ENCODE peak calls at places on chromosomes 4 and X, in five cellular contexts. Z is glutamatergic neuron, G is tibial nerve, T is esophagus squamous epithelium, U is progenitor cell of endocrine pancreas. H is an unnamed sample.

GRCh38 chr4:37982736-37983135 is 22.5 kb downstream of the PTTG2 start:
- DNase-seq in T (no peak), U (no peak), Z (no peak), G (no peak), H (no peak)

GRCh38 chrX:87167841-87168240 is 349.8 kb upstream of the KLHL4 start:
- DNase-seq in Z (no peak), U (no peak), T (no peak), G (no peak), H (no peak)

GRCh38 chrX:38754102-38754790 is 47.0 kb upstream of the MID1IP1 start:
- DNase-seq in U (no peak), Z (peak), T (no peak), G (peak), H (peak)

GRCh38 chr4:1212546-1213335 is 36.2 kb downstream of the CTBP1 start:
- DNase-seq in Z (no peak), G (no peak), U (no peak), T (no peak), H (no peak)

GRCh38 chrX:80807606-80808159 is 2.0 kb downstream of the BRWD3 start:
- DNase-seq in U (no peak), T (no peak), Z (no peak), G (no peak), H (no peak)

GRCh38 chr4:28508649-28509048 is 1648.0 kb downstream of the STIM2 start:
- DNase-seq in Z (no peak), T (no peak), U (no peak), G (no peak), H (no peak)

GRCh38 chrX:153468008-153468580 is 2.3 kb downstream of the HAUS7 start:
- DNase-seq in Z (no peak), T (no peak), U (no peak), G (no peak), H (no peak)

GRCh38 chrX:111492085-111492484 is 19.4 kb upstream of the SERTM2 start:
- DNase-seq in Z (no peak), T (no peak), G (no peak), U (no peak), H (no peak)

GRCh38 chr4:25299476-25300203 is 12.9 kb upstream of the ZCCHC4 start:
- DNase-seq in Z (no peak), T (no peak), G (no peak), U (peak), H (no peak)

GRCh38 chrX:149006235-149006634 is 498.9 kb downstream of the IDS start:
- DNase-seq in T (no peak), Z (no peak), G (no peak), U (no peak), H (no peak)

GRCh38 chr4:94068712-94069111 is 139.0 kb upstream of the SMARCAD1 start:
- DNase-seq in Z (no peak), G (no peak), U (no peak), T (no peak), H (no peak)

GRCh38 chr4:56106180-56106579 is 157.4 kb downstream of the CEP135 start:
- DNase-seq in G (no peak), Z (no peak), T (no peak), U (no peak), H (no peak)

GRCh38 chr4:152572417-152573086 is 36.7 kb upstream of the FBXW7 start:
- DNase-seq in T (no peak), U (no peak), G (no peak), Z (no peak), H (no peak)

GRCh38 chr4:54541426-54542118 is 116.2 kb upstream of the KIT start:
- DNase-seq in G (no peak), Z (no peak), U (no peak), T (no peak), H (no peak)

GRCh38 chrX:106731590-106731989 is 5.1 kb downstream of the RNF128 start:
- DNase-seq in Z (no peak), T (no peak), G (no peak), U (no peak), H (no peak)

GRCh38 chr4:189124149-189124758 is 816.4 kb upstream of the FRG1 start:
- DNase-seq in U (no peak), Z (peak), G (peak), T (no peak), H (peak)

GRCh38 chrX:3442685-3443084 is 96.2 kb upstream of the MXRA5 start:
- DNase-seq in G (no peak), U (no peak), Z (no peak), T (no peak), H (no peak)

GRCh38 chr4:158895797-158896442 is 127.1 kb downstream of the FNIP2 start:
- DNase-seq in T (no peak), Z (no peak), G (no peak), U (no peak), H (no peak)

GRCh38 chr4:173782660-173783059 is 252.6 kb upstream of the HAND2 start:
- DNase-seq in G (no peak), U (no peak), T (no peak), Z (no peak), H (no peak)

GRCh38 chr4:1554876-1555265 is 129.2 kb downstream of the FAM53A start:
- DNase-seq in G (no peak), U (no peak), T (no peak), Z (no peak), H (no peak)

GRCh38 chr4:119854364-119854763 is 212.3 kb downstream of the MAD2L1 start:
- DNase-seq in G (no peak), Z (no peak), T (no peak), U (no peak), H (no peak)

GRCh38 chr4:20623936-20624335 is 76.3 kb upstream of the PACRGL start:
- DNase-seq in G (no peak), U (no peak), T (no peak), Z (no peak), H (no peak)

GRCh38 chr4:151649461-151649860 is 111.3 kb downstream of the GATB start:
- DNase-seq in Z (no peak), T (no peak), U (no peak), G (no peak), H (no peak)

GRCh38 chr4:104457308-104457981 is 37.2 kb downstream of the CXXC4 start:
- DNase-seq in Z (no peak), T (no peak), G (no peak), U (no peak), H (no peak)

GRCh38 chrX:50073601-50074000 is 127.2 kb downstream of the AKAP4 start:
- DNase-seq in G (no peak), T (no peak), Z (no peak), U (no peak), H (no peak)

GRCh38 chr4:151801547-151802516 is 41.0 kb upstream of the GATB start:
- DNase-seq in T (no peak), G (peak), U (no peak), Z (peak), H (peak)

GRCh38 chr4:56979674-56980073 is 978 bp downstream of the POLR2B start:
- DNase-seq in T (no peak), G (no peak), U (no peak), Z (peak), H (peak)

GRCh38 chr4:26273308-26273980 is 47.4 kb upstream of the RBPJ start:
- DNase-seq in G (peak), Z (no peak), U (no peak), T (no peak), H (peak)

GRCh38 chr4:121449416-121449815 is 68.6 kb upstream of the QRFPR start:
- DNase-seq in G (no peak), T (no peak), U (no peak), Z (no peak), H (no peak)

GRCh38 chrX:38426785-38427184 is 74.4 kb downstream of the OTC start:
- DNase-seq in G (no peak), T (no peak), U (no peak), Z (no peak), H (no peak)

GRCh38 chrX:53882331-53882730 is 161.9 kb downstream of the PHF8 start:
- DNase-seq in U (no peak), Z (no peak), G (no peak), T (no peak), H (no peak)

GRCh38 chr4:157225096-157225495 is 4.6 kb downstream of the GRIA2 start:
- DNase-seq in G (no peak), T (no peak), U (no peak), Z (no peak), H (no peak)

GRCh38 chrX:118182050-118182449 is 65.4 kb upstream of the KLHL13 start:
- DNase-seq in Z (no peak), U (no peak), T (no peak), G (no peak), H (no peak)

GRCh38 chr4:26028133-26028792 is 114.2 kb downstream of the SMIM20 start:
- DNase-seq in Z (no peak), T (no peak), U (no peak), G (no peak), H (no peak)

GRCh38 chrX:100680756-100681155 is 36.8 kb downstream of the SRPX2 start:
- DNase-seq in G (no peak), U (no peak), T (no peak), Z (no peak), H (no peak)

GRCh38 chr4:106670911-106671310 is 302.3 kb upstream of the GIMD1 start:
- DNase-seq in U (no peak), G (no peak), T (no peak), Z (no peak), H (no peak)

GRCh38 chr4:168710353-168710946 is 213.6 kb downstream of the PALLD start:
- DNase-seq in T (no peak), G (peak), U (no peak), Z (no peak), H (no peak)

GRCh38 chr4:97152159-97152558 is 991.1 kb downstream of the STPG2 start:
- DNase-seq in Z (no peak), U (no peak), G (no peak), T (no peak), H (no peak)

GRCh38 chr4:97150966-97151365 is 992.3 kb downstream of the STPG2 start:
- DNase-seq in U (no peak), G (no peak), T (no peak), Z (no peak), H (no peak)

DNA sequence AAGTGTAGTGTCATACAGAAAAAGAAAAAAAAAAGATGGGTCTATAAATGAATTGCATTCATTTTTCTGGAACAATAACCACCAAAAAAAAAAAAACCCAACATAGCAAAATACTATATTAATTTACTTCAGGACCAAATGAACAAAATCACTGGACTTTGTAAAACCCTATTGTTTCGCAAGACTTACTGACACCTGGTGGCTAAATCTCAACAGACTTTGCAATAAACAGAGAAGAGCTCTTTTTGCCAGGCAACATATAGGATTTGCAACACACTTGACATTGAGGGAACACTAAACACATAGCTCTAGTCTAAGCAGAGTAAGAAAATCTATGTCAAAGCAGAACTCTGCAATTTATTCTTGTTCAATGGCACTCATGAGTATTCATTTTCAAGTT is 990.2 kb downstream of the STPG2 start:
- DNase-seq in Z (no peak), G (no peak), T (no peak), U (no peak), H (peak)
- TF ChIP-seq CTCF in Z (no peak), G (no peak), T (no peak), U (peak), H (peak)

DNA sequence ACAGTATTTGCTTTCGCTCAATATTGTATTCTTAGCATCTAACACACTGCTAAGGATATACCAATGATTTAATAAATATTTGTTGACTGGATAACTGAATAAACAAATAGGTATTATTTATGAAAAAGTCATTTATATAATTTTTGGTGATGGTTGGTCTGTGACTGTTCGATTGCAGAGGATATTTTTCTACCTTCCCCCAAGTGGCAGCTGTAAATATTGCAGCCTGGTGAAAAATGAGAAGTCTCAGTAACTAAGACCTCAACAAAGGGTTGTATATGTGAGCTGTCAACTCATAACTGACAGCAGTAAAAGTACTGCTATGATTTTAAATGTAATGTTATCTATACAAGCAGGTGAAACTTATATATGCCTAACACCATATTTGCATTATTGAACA is 36.0 kb downstream of the HTR2C start:
- DNase-seq in T (no peak), Z (no peak), G (peak), U (no peak), H (peak)
- TF ChIP-seq CTCF in T (peak), Z (peak), G (peak), U (peak), H (peak)

DNA sequence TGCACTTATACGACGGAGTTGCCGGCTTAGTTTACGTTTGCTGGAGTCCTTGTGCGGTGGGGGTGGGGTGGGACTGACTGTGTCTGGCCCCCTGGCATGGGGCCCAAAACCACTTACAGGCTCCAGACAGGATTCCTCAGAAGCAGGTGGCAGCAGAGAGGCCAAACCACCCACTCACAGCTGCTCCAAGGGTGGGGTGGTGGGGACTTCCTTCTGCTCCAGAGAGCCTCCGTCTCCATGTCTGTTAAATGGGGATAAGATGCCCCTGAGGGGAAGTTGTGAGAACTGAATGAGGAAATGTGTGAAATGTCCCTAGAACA is 36.7 kb downstream of the PSAPL1 start:
- DNase-seq in G (no peak), U (no peak), T (no peak), Z (no peak), H (no peak)
- TF ChIP-seq CTCF in G (no peak), U (no peak), T (no peak), Z (no peak), H (no peak)

GRCh38 chr4:128303986-128304385 is 16.4 kb upstream of the PGRMC2 start:
- DNase-seq in Z (no peak), T (no peak), G (no peak), U (no peak), H (no peak)
- TF ChIP-seq CTCF in Z (no peak), T (no peak), G (no peak), U (no peak), H (no peak)